ENCODE peak calls at places on chromosomes 6 and 20, in five cellular contexts. F is right cardiac atrium, P is cardiac muscle cell, Z is neural progenitor cell, L is mucosa of descending colon. V is an unnamed sample.

GRCh38 chr20:14055127-14055742 is 59.9 kb downstream of the MACROD2 start:
- DNase-seq in F (no peak), P (peak; percentile 76), Z (peak; percentile 79), L (peak; percentile 51), V (peak; percentile 71)

GRCh38 chr6:3612341-3613041 is 139.0 kb downstream of the PXDC1 start:
- DNase-seq in F (no peak), P (no peak), Z (no peak), L (no peak), V (no peak)

GRCh38 chr20:57053798-57054552 is 212.5 kb downstream of the BMP7 start:
- DNase-seq in F (no peak), P (no peak), Z (no peak), L (no peak), V (no peak)

GRCh38 chr20:33704197-33704924 is 15.7 kb downstream of the PXMP4 start:
- DNase-seq in F (no peak), P (no peak), Z (no peak), L (no peak), V (no peak)

GRCh38 chr6:128538763-128539162 is 18.4 kb upstream of the PTPRK start:
- DNase-seq in F (no peak), P (no peak), Z (no peak), L (no peak), V (no peak)

GRCh38 chr6:16286151-16286522 is 47.8 kb downstream of the GMPR start:
- DNase-seq in F (peak; percentile 75), P (peak; percentile 87), Z (peak; percentile 81), L (peak; percentile 11), V (peak; percentile 17)

GRCh38 chr6:29294499-29294914 is 7.0 kb upstream of the OR14J1 start:
- DNase-seq in F (no peak), P (no peak), Z (no peak), L (no peak), V (no peak)

GRCh38 chr6:101195581-101195980 is 197.9 kb upstream of the GRIK2 start:
- DNase-seq in F (no peak), P (no peak), Z (no peak), L (no peak), V (no peak)

GRCh38 chr6:111623046-111623718 is 17.5 kb upstream of the TRAF3IP2 start:
- DNase-seq in F (no peak), P (no peak), Z (no peak), L (no peak), V (no peak)

GRCh38 chr6:43746613-43747101 is 23.4 kb upstream of the VEGFA start:
- DNase-seq in F (peak; percentile 81), P (no peak), Z (no peak), L (peak; percentile 3), V (no peak)

GRCh38 chr20:17971571-17972013 is 2.8 kb downstream of the MGME1 start:
- DNase-seq in F (no peak), P (peak; percentile 48), Z (peak; percentile 59), L (no peak), V (no peak)

GRCh38 chr6:160260283-160261119 is 1.9 kb upstream of the SLC22A2 start:
- DNase-seq in F (no peak), P (no peak), Z (no peak), L (no peak), V (no peak)

GRCh38 chr6:129641344-129641743 is 68.6 kb downstream of the ARHGAP18 start:
- DNase-seq in F (no peak), P (no peak), Z (no peak), L (no peak), V (no peak)

GRCh38 chr6:149909701-149910470 is 12.0 kb upstream of the RAET1E start:
- DNase-seq in F (peak; percentile 51), P (no peak), Z (no peak), L (no peak), V (no peak)

GRCh38 chr20:23446505-23446904 is 6.2 kb downstream of the CST11 start:
- DNase-seq in F (peak; percentile 75), P (peak; percentile 67), Z (peak; percentile 86), L (peak; percentile 73), V (no peak)

DNA sequence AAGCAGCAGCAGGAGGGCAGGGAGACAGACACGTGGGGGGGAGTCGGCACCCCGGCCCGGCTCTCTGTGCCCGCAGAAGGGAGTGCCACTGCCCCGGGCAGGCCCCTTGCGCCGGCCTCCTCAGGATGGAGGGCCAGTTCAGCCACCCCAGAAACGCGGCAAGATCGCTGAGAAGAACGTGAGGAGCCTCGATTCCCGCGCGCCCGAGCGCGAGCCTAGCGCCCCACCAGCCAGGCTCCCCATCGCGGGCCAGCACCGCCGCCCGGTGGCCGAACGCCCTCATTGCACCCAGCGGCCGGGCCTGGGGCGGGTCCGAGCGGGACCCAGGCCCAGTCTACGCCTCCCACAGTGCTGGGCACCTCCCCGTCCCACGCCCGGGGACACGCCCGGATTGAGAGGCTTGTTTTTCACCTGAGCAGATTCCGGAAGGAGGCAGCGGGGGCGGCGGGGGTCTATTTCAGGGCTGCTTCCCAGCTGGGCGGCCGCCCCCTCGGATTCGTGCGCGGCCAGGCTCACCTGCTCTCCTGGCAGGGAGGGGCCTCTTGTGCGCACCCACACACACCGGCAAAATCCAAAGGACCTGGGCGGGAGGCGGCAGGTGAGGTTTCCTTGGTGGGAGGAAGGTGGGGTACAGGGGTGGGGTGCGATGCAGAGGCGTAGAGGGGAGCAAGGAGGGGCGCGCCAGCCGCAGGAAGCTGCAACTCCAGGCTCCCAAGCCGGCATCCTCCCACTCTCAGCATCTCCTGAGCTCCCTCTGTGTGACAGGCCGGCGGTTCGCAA is 9.0 kb upstream of the GRM4 start:
- DNase-seq in F (peak; percentile 83), P (peak; percentile 75), Z (peak; percentile 87), L (peak; percentile 57), V (peak; percentile 18)
- H3K4me3 ChIP-seq in F (peak overlapping the region; percentile 11), P (peak overlapping the region; percentile 1), Z (peak overlapping the region; percentile 43), L (no peak overlapping the region), V (no peak overlapping the region)

GRCh38 chr6:14642842-14643241 is 525.3 kb downstream of the CD83 start:
- DNase-seq in F (no peak), P (no peak), Z (no peak), L (no peak), V (no peak)

GRCh38 chr6:14642106-14642505 is 524.5 kb downstream of the CD83 start:
- DNase-seq in F (no peak), P (no peak), Z (no peak), L (no peak), V (no peak)

GRCh38 chr6:14640631-14641030 is 523.1 kb downstream of the CD83 start:
- DNase-seq in F (no peak), P (no peak), Z (no peak), L (no peak), V (no peak)

GRCh38 chr6:14639983-14640599 is 522.5 kb downstream of the CD83 start:
- DNase-seq in F (no peak), P (no peak), Z (no peak), L (no peak), V (no peak)

DNA sequence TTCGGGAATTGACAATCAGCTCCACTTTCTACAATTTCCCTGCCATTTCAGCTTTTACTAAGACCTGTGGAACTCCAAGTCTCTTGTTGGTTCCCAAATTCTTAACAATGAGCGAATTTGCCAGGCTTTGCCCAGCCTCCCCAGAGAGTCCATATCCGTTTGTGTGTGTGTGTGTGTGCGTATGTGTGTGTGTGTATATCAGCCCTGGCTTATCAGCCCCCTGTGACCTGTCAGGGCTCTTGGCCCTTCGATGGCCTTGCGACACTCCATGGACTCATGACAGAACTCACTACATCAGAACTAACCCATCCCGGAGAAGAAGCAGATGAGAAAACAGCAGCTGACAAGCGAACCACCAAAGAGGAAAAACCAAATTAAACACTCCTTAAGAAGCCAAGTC is 523.8 kb downstream of the CD83 start:
- DNase-seq in F (no peak), P (no peak), Z (no peak), L (no peak), V (no peak)
- H3K4me3 ChIP-seq in F (no peak overlapping the region), P (no peak overlapping the region), Z (no peak overlapping the region), L (no peak overlapping the region), V (no peak overlapping the region)

GRCh38 chr6:21986703-21987102 is 310.1 kb downstream of the PRL start:
- DNase-seq in F (no peak), P (no peak), Z (no peak), L (no peak), V (no peak)

GRCh38 chr6:21985904-21986303 is 310.9 kb downstream of the PRL start:
- DNase-seq in F (no peak), P (no peak), Z (no peak), L (no peak), V (no peak)

GRCh38 chr6:21984551-21984950 is 312.3 kb downstream of the PRL start:
- DNase-seq in F (no peak), P (no peak), Z (no peak), L (no peak), V (no peak)

GRCh38 chr6:21984135-21984534 is 312.7 kb downstream of the PRL start:
- DNase-seq in F (no peak), P (no peak), Z (no peak), L (no peak), V (no peak)

GRCh38 chr6:21987501-21987957 is 309.3 kb downstream of the PRL start:
- DNase-seq in F (peak; percentile 84), P (peak; percentile 76), Z (peak; percentile 29), L (peak; percentile 81), V (peak; percentile 83)
- H3K4me3 ChIP-seq in F (peak overlapping the region; percentile 57), P (no peak overlapping the region), Z (no peak overlapping the region), L (no peak overlapping the region), V (peak overlapping the region; percentile 39)

GRCh38 chr6:46217671-46218131 is 46.9 kb upstream of the ENPP5 start:
- DNase-seq in F (no peak), P (no peak), Z (no peak), L (no peak), V (no peak)

GRCh38 chr6:46220351-46221220 is 49.8 kb upstream of the ENPP5 start:
- DNase-seq in F (no peak), P (no peak), Z (no peak), L (no peak), V (no peak)

GRCh38 chr6:46221221-46221793 is 50.5 kb upstream of the ENPP5 start:
- DNase-seq in F (no peak), P (peak; percentile 58), Z (peak; percentile 64), L (peak; percentile 38), V (peak; percentile 22)

GRCh38 chr6:46218457-46218856 is 47.7 kb upstream of the ENPP5 start:
- DNase-seq in F (no peak), P (no peak), Z (no peak), L (no peak), V (no peak)

DNA sequence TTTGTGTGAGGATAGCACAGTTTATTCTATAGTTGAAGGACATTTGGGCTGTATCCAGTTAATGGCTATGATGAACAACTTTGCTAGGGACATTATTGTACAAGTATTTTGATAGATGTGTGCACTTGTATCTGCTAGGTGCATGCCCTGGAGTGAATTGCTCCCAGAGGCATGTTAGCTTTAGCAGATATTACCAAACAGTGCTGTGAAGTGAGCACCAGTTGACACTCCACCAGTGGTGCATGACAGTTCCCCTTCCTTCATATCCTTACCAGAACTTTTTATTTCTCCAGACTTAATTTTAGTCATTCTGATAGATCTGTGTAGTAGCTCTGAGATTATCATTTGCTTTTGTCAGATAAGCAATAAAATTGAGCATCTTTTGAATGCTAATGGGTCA is 48.9 kb upstream of the ENPP5 start:
- DNase-seq in F (no peak), P (no peak), Z (no peak), L (no peak), V (no peak)
- H3K4me3 ChIP-seq in F (no peak overlapping the region), P (no peak overlapping the region), Z (no peak overlapping the region), L (no peak overlapping the region), V (no peak overlapping the region)

GRCh38 chr6:27332692-27333641 is 20.9 kb upstream of the POM121L2 start:
- DNase-seq in F (no peak), P (peak; percentile 50), Z (peak; percentile 78), L (peak; percentile 6), V (no peak)
- H3K4me3 ChIP-seq in F (peak overlapping the region; percentile 31), P (peak overlapping the region; percentile 29), Z (peak overlapping the region; percentile 84), L (no peak overlapping the region), V (no peak overlapping the region)

GRCh38 chr20:41047279-41047974 is 18.8 kb downstream of the TOP1 start:
- DNase-seq in F (no peak), P (no peak), Z (peak; percentile 20), L (no peak), V (no peak)
- H3K4me3 ChIP-seq in F (peak overlapping the region; percentile 53), P (no peak overlapping the region), Z (no peak overlapping the region), L (no peak overlapping the region), V (no peak overlapping the region)

V was measured in Jurkat, Clone E6-1.